ENCODE peak calls at places on chromosomes 13 and 19, in four cellular contexts. One of them, this sample, is unnamed.

GRCh38 chr13:26604784-26605183 is 47.3 kb downstream of the WASF3 start:
- DNase-seq in body of pancreas: peak
- DNase-seq in stimulated activated CD8-positive, alpha-beta memory T cell treated with anti-CD3 and anti-CD28 coated beads, Interleukin-15, amount 100 ng/mL, for 24 hours: no peak
- DNase-seq in activated CD8-positive, alpha-beta memory T cell treated with anti-CD3 and anti-CD28 coated beads for 24 hours: no peak
- DNase-seq in this sample: no peak

GRCh38 chr13:46126074-46126473 is 21.2 kb upstream of the CPB2 start:
- DNase-seq in body of pancreas: no peak
- DNase-seq in stimulated activated CD8-positive, alpha-beta memory T cell treated with anti-CD3 and anti-CD28 coated beads, Interleukin-15, amount 100 ng/mL, for 24 hours: no peak
- DNase-seq in activated CD8-positive, alpha-beta memory T cell treated with anti-CD3 and anti-CD28 coated beads for 24 hours: no peak
- DNase-seq in this sample: no peak

GRCh38 chr13:44819245-44819644 is 170.0 kb downstream of the NUFIP1 start:
- DNase-seq in body of pancreas: no peak
- DNase-seq in stimulated activated CD8-positive, alpha-beta memory T cell treated with anti-CD3 and anti-CD28 coated beads, Interleukin-15, amount 100 ng/mL, for 24 hours: no peak
- DNase-seq in activated CD8-positive, alpha-beta memory T cell treated with anti-CD3 and anti-CD28 coated beads for 24 hours: peak
- DNase-seq in this sample: no peak

GRCh38 chr19:30333291-30334065 is 38.7 kb upstream of the ZNF536 start:
- DNase-seq in body of pancreas: no peak
- DNase-seq in stimulated activated CD8-positive, alpha-beta memory T cell treated with anti-CD3 and anti-CD28 coated beads, Interleukin-15, amount 100 ng/mL, for 24 hours: no peak
- DNase-seq in activated CD8-positive, alpha-beta memory T cell treated with anti-CD3 and anti-CD28 coated beads for 24 hours: no peak
- DNase-seq in this sample: no peak

GRCh38 chr13:77859450-77859849 is 59.2 kb downstream of the EDNRB start:
- DNase-seq in body of pancreas: no peak
- DNase-seq in stimulated activated CD8-positive, alpha-beta memory T cell treated with anti-CD3 and anti-CD28 coated beads, Interleukin-15, amount 100 ng/mL, for 24 hours: no peak
- DNase-seq in activated CD8-positive, alpha-beta memory T cell treated with anti-CD3 and anti-CD28 coated beads for 24 hours: no peak
- DNase-seq in this sample: no peak

GRCh38 chr19:3776479-3777040 is 4.5 kb upstream of the RAX2 start:
- DNase-seq in body of pancreas: no peak
- DNase-seq in stimulated activated CD8-positive, alpha-beta memory T cell treated with anti-CD3 and anti-CD28 coated beads, Interleukin-15, amount 100 ng/mL, for 24 hours: no peak
- DNase-seq in activated CD8-positive, alpha-beta memory T cell treated with anti-CD3 and anti-CD28 coated beads for 24 hours: no peak
- DNase-seq in this sample: no peak

GRCh38 chr13:114059428-114059827 is 73.0 kb downstream of the RASA3 start:
- DNase-seq in body of pancreas: no peak
- DNase-seq in stimulated activated CD8-positive, alpha-beta memory T cell treated with anti-CD3 and anti-CD28 coated beads, Interleukin-15, amount 100 ng/mL, for 24 hours: no peak
- DNase-seq in activated CD8-positive, alpha-beta memory T cell treated with anti-CD3 and anti-CD28 coated beads for 24 hours: no peak
- DNase-seq in this sample: no peak

GRCh38 chr19:5109560-5109959 is 140.6 kb downstream of the KDM4B start:
- DNase-seq in body of pancreas: no peak
- DNase-seq in stimulated activated CD8-positive, alpha-beta memory T cell treated with anti-CD3 and anti-CD28 coated beads, Interleukin-15, amount 100 ng/mL, for 24 hours: no peak
- DNase-seq in activated CD8-positive, alpha-beta memory T cell treated with anti-CD3 and anti-CD28 coated beads for 24 hours: no peak
- DNase-seq in this sample: no peak

GRCh38 chr13:31022491-31022890 is 90.0 kb downstream of the TEX26 start:
- DNase-seq in body of pancreas: no peak
- DNase-seq in stimulated activated CD8-positive, alpha-beta memory T cell treated with anti-CD3 and anti-CD28 coated beads, Interleukin-15, amount 100 ng/mL, for 24 hours: no peak
- DNase-seq in activated CD8-positive, alpha-beta memory T cell treated with anti-CD3 and anti-CD28 coated beads for 24 hours: no peak
- DNase-seq in this sample: no peak

GRCh38 chr19:10501971-10502523 is 1.1 kb downstream of the KEAP1 start:
- DNase-seq in body of pancreas: peak
- DNase-seq in stimulated activated CD8-positive, alpha-beta memory T cell treated with anti-CD3 and anti-CD28 coated beads, Interleukin-15, amount 100 ng/mL, for 24 hours: no peak
- DNase-seq in activated CD8-positive, alpha-beta memory T cell treated with anti-CD3 and anti-CD28 coated beads for 24 hours: peak
- DNase-seq in this sample: no peak

GRCh38 chr13:65597839-65598818 is 1632.0 kb downstream of the PCDH9 start:
- DNase-seq in body of pancreas: no peak
- DNase-seq in stimulated activated CD8-positive, alpha-beta memory T cell treated with anti-CD3 and anti-CD28 coated beads, Interleukin-15, amount 100 ng/mL, for 24 hours: no peak
- DNase-seq in activated CD8-positive, alpha-beta memory T cell treated with anti-CD3 and anti-CD28 coated beads for 24 hours: no peak
- DNase-seq in this sample: no peak

GRCh38 chr13:20197361-20197834 is 4.7 kb upstream of the GJB2 start:
- DNase-seq in body of pancreas: peak
- DNase-seq in stimulated activated CD8-positive, alpha-beta memory T cell treated with anti-CD3 and anti-CD28 coated beads, Interleukin-15, amount 100 ng/mL, for 24 hours: no peak
- DNase-seq in activated CD8-positive, alpha-beta memory T cell treated with anti-CD3 and anti-CD28 coated beads for 24 hours: no peak
- DNase-seq in this sample: no peak

GRCh38 chr13:51822106-51822840 is 18.3 kb upstream of the DHRS12 start:
- DNase-seq in body of pancreas: no peak
- DNase-seq in stimulated activated CD8-positive, alpha-beta memory T cell treated with anti-CD3 and anti-CD28 coated beads, Interleukin-15, amount 100 ng/mL, for 24 hours: no peak
- DNase-seq in activated CD8-positive, alpha-beta memory T cell treated with anti-CD3 and anti-CD28 coated beads for 24 hours: no peak
- DNase-seq in this sample: no peak

GRCh38 chr13:32126298-32126697 is 94.7 kb downstream of the FRY start:
- DNase-seq in body of pancreas: no peak
- DNase-seq in stimulated activated CD8-positive, alpha-beta memory T cell treated with anti-CD3 and anti-CD28 coated beads, Interleukin-15, amount 100 ng/mL, for 24 hours: no peak
- DNase-seq in activated CD8-positive, alpha-beta memory T cell treated with anti-CD3 and anti-CD28 coated beads for 24 hours: no peak
- DNase-seq in this sample: no peak

GRCh38 chr13:97976551-97977375 is 23.3 kb downstream of the IPO5 start:
- DNase-seq in body of pancreas: no peak
- DNase-seq in stimulated activated CD8-positive, alpha-beta memory T cell treated with anti-CD3 and anti-CD28 coated beads, Interleukin-15, amount 100 ng/mL, for 24 hours: no peak
- DNase-seq in activated CD8-positive, alpha-beta memory T cell treated with anti-CD3 and anti-CD28 coated beads for 24 hours: no peak
- DNase-seq in this sample: no peak

GRCh38 chr13:62320129-62320724 is 904.6 kb upstream of the PCDH20 start:
- DNase-seq in body of pancreas: no peak
- DNase-seq in stimulated activated CD8-positive, alpha-beta memory T cell treated with anti-CD3 and anti-CD28 coated beads, Interleukin-15, amount 100 ng/mL, for 24 hours: no peak
- DNase-seq in activated CD8-positive, alpha-beta memory T cell treated with anti-CD3 and anti-CD28 coated beads for 24 hours: no peak
- DNase-seq in this sample: peak